ENCODE peak calls at places on chromosomes 6 and 20, in ten cellular contexts. One of them, this sample, is unnamed.

GRCh38 chr20:41172296-41173140 is 35.2 kb downstream of the PLCG1 start:
- DNase-seq in HT-29: no peak
- DNase-seq in stimulated activated CD8-positive, alpha-beta memory T cell treated with anti-CD3 and anti-CD28 coated beads, Interleukin-12 subunit alpha, Interleukin-12 subunit beta, amount 100 ng/mL, for 1 hour: no peak
- DNase-seq in Caki2: no peak
- DNase-seq in HCEC 1CT: no peak
- DNase-seq in Right ventricle myocardium superior: no peak
- DNase-seq in AG09319: no peak
- DNase-seq in Panc1: no peak
- DNase-seq in HuH-7.5: no peak
- DNase-seq in AG08395: no peak
- DNase-seq in this sample: no peak

GRCh38 chr20:22227301-22227700 is 357.1 kb downstream of the FOXA2 start:
- DNase-seq in HT-29: no peak
- DNase-seq in stimulated activated CD8-positive, alpha-beta memory T cell treated with anti-CD3 and anti-CD28 coated beads, Interleukin-12 subunit alpha, Interleukin-12 subunit beta, amount 100 ng/mL, for 1 hour: no peak
- DNase-seq in Caki2: no peak
- DNase-seq in HCEC 1CT: no peak
- DNase-seq in Right ventricle myocardium superior: no peak
- DNase-seq in AG09319: no peak
- DNase-seq in Panc1: no peak
- DNase-seq in HuH-7.5: no peak
- DNase-seq in AG08395: no peak
- DNase-seq in this sample: no peak

GRCh38 chr20:12970372-12970821 is 38.4 kb upstream of the SPTLC3 start:
- DNase-seq in HT-29: peak
- DNase-seq in stimulated activated CD8-positive, alpha-beta memory T cell treated with anti-CD3 and anti-CD28 coated beads, Interleukin-12 subunit alpha, Interleukin-12 subunit beta, amount 100 ng/mL, for 1 hour: no peak
- DNase-seq in Caki2: peak
- DNase-seq in HCEC 1CT: peak
- DNase-seq in Right ventricle myocardium superior: no peak
- DNase-seq in AG09319: peak
- DNase-seq in Panc1: peak
- DNase-seq in HuH-7.5: no peak
- DNase-seq in AG08395: peak
- DNase-seq in this sample: no peak

GRCh38 chr6:9398794-9399373 is 963.5 kb upstream of the SLC35B3 start:
- DNase-seq in HT-29: no peak
- DNase-seq in stimulated activated CD8-positive, alpha-beta memory T cell treated with anti-CD3 and anti-CD28 coated beads, Interleukin-12 subunit alpha, Interleukin-12 subunit beta, amount 100 ng/mL, for 1 hour: no peak
- DNase-seq in Caki2: no peak
- DNase-seq in HCEC 1CT: no peak
- DNase-seq in Right ventricle myocardium superior: peak
- DNase-seq in AG09319: no peak
- DNase-seq in Panc1: no peak
- DNase-seq in HuH-7.5: no peak
- DNase-seq in AG08395: no peak
- DNase-seq in this sample: peak

GRCh38 chr6:705047-705446 is 12.1 kb upstream of the EXOC2 start:
- DNase-seq in HT-29: no peak
- DNase-seq in stimulated activated CD8-positive, alpha-beta memory T cell treated with anti-CD3 and anti-CD28 coated beads, Interleukin-12 subunit alpha, Interleukin-12 subunit beta, amount 100 ng/mL, for 1 hour: no peak
- DNase-seq in Caki2: no peak
- DNase-seq in HCEC 1CT: no peak
- DNase-seq in Right ventricle myocardium superior: no peak
- DNase-seq in AG09319: no peak
- DNase-seq in Panc1: no peak
- DNase-seq in HuH-7.5: no peak
- DNase-seq in AG08395: no peak
- DNase-seq in this sample: no peak

GRCh38 chr6:49479308-49480004 is 16.3 kb downstream of the CENPQ start:
- DNase-seq in HT-29: no peak
- DNase-seq in stimulated activated CD8-positive, alpha-beta memory T cell treated with anti-CD3 and anti-CD28 coated beads, Interleukin-12 subunit alpha, Interleukin-12 subunit beta, amount 100 ng/mL, for 1 hour: no peak
- DNase-seq in Caki2: no peak
- DNase-seq in HCEC 1CT: no peak
- DNase-seq in Right ventricle myocardium superior: no peak
- DNase-seq in AG09319: no peak
- DNase-seq in Panc1: no peak
- DNase-seq in HuH-7.5: no peak
- DNase-seq in AG08395: no peak
- DNase-seq in this sample: no peak

GRCh38 chr6:134816780-134817179 is 133.1 kb downstream of the ALDH8A1 start:
- DNase-seq in HT-29: no peak
- DNase-seq in stimulated activated CD8-positive, alpha-beta memory T cell treated with anti-CD3 and anti-CD28 coated beads, Interleukin-12 subunit alpha, Interleukin-12 subunit beta, amount 100 ng/mL, for 1 hour: no peak
- DNase-seq in Caki2: no peak
- DNase-seq in HCEC 1CT: peak
- DNase-seq in Right ventricle myocardium superior: no peak
- DNase-seq in AG09319: no peak
- DNase-seq in Panc1: no peak
- DNase-seq in HuH-7.5: no peak
- DNase-seq in AG08395: no peak
- DNase-seq in this sample: no peak

GRCh38 chr6:22157233-22157632 is 139.6 kb downstream of the PRL start:
- DNase-seq in HT-29: no peak
- DNase-seq in stimulated activated CD8-positive, alpha-beta memory T cell treated with anti-CD3 and anti-CD28 coated beads, Interleukin-12 subunit alpha, Interleukin-12 subunit beta, amount 100 ng/mL, for 1 hour: no peak
- DNase-seq in Caki2: no peak
- DNase-seq in HCEC 1CT: no peak
- DNase-seq in Right ventricle myocardium superior: no peak
- DNase-seq in AG09319: no peak
- DNase-seq in Panc1: no peak
- DNase-seq in HuH-7.5: no peak
- DNase-seq in AG08395: no peak
- DNase-seq in this sample: no peak

GRCh38 chr6:149471801-149472200 is 13.0 kb downstream of the ZC3H12D start:
- DNase-seq in HT-29: no peak
- DNase-seq in stimulated activated CD8-positive, alpha-beta memory T cell treated with anti-CD3 and anti-CD28 coated beads, Interleukin-12 subunit alpha, Interleukin-12 subunit beta, amount 100 ng/mL, for 1 hour: no peak
- DNase-seq in Caki2: no peak
- DNase-seq in HCEC 1CT: no peak
- DNase-seq in Right ventricle myocardium superior: no peak
- DNase-seq in AG09319: no peak
- DNase-seq in Panc1: no peak
- DNase-seq in HuH-7.5: no peak
- DNase-seq in AG08395: no peak
- DNase-seq in this sample: no peak

GRCh38 chr20:42544926-42545325 is 644.8 kb downstream of the PTPRT start:
- DNase-seq in HT-29: no peak
- DNase-seq in stimulated activated CD8-positive, alpha-beta memory T cell treated with anti-CD3 and anti-CD28 coated beads, Interleukin-12 subunit alpha, Interleukin-12 subunit beta, amount 100 ng/mL, for 1 hour: no peak
- DNase-seq in Caki2: no peak
- DNase-seq in HCEC 1CT: no peak
- DNase-seq in Right ventricle myocardium superior: no peak
- DNase-seq in AG09319: no peak
- DNase-seq in Panc1: no peak
- DNase-seq in HuH-7.5: no peak
- DNase-seq in AG08395: no peak
- DNase-seq in this sample: no peak

GRCh38 chr6:86355271-86355670 is 582.1 kb upstream of the HTR1E start:
- DNase-seq in HT-29: peak
- DNase-seq in stimulated activated CD8-positive, alpha-beta memory T cell treated with anti-CD3 and anti-CD28 coated beads, Interleukin-12 subunit alpha, Interleukin-12 subunit beta, amount 100 ng/mL, for 1 hour: no peak
- DNase-seq in Caki2: no peak
- DNase-seq in HCEC 1CT: no peak
- DNase-seq in Right ventricle myocardium superior: no peak
- DNase-seq in AG09319: no peak
- DNase-seq in Panc1: no peak
- DNase-seq in HuH-7.5: no peak
- DNase-seq in AG08395: no peak
- DNase-seq in this sample: no peak

This sample was measured in left colon.